ENCODE peak calls at places on chromosomes 3 and 15, in four cellular contexts. Z is K562, B is GM12878, U is HepG2. K is an unnamed sample.

GRCh38 chr3:157155591-157155990 is 4.4 kb downstream of the CCNL1 start:
- DNase-seq in B (no peak), U (no peak), Z (no peak), K (no peak)

GRCh38 chr3:63950698-63951097 is 38.5 kb upstream of the SCAANT1 start:
- DNase-seq in B (no peak), Z (no peak), U (no peak), K (no peak)

GRCh38 chr3:128487813-128488635 is 5.0 kb downstream of the GATA2 start:
- DNase-seq in Z (peak), B (no peak), U (peak), K (peak)

GRCh38 chr3:37537914-37538691 is 323.6 kb upstream of the CTDSPL start:
- DNase-seq in B (no peak), Z (no peak), U (no peak), K (no peak)

GRCh38 chr15:58755956-58756355 is 6.4 kb upstream of the ADAM10 start:
- DNase-seq in B (no peak), Z (no peak), U (no peak), K (no peak)

GRCh38 chr15:40046721-40047412 is 7.9 kb upstream of the SRP14 start:
- DNase-seq in U (no peak), Z (no peak), B (no peak), K (no peak)

GRCh38 chr3:41195970-41196369 is 3.3 kb upstream of the CTNNB1 start:
- DNase-seq in U (no peak), Z (no peak), B (no peak), K (no peak)

GRCh38 chr3:32140943-32141342 is 34.5 kb downstream of the GPD1L start:
- DNase-seq in U (no peak), B (no peak), Z (peak), K (no peak)

GRCh38 chr15:88144921-88145320 is 111.6 kb downstream of the NTRK3 start:
- DNase-seq in U (no peak), Z (no peak), B (no peak), K (no peak)

GRCh38 chr15:56871180-56871579 is 47.3 kb upstream of the TCF12 start:
- DNase-seq in Z (no peak), U (peak), B (no peak), K (no peak)

GRCh38 chr15:47301481-47301880 is 415.8 kb upstream of the SEMA6D start:
- DNase-seq in U (no peak), Z (no peak), B (no peak), K (no peak)

GRCh38 chr3:177934001-177934891 is 602.0 kb upstream of the KCNMB2 start:
- DNase-seq in Z (no peak), B (no peak), U (peak), K (no peak)
- TF ChIP-seq SP1 in Z (no peak), B (no peak), U (no peak), K (no peak)

DNA sequence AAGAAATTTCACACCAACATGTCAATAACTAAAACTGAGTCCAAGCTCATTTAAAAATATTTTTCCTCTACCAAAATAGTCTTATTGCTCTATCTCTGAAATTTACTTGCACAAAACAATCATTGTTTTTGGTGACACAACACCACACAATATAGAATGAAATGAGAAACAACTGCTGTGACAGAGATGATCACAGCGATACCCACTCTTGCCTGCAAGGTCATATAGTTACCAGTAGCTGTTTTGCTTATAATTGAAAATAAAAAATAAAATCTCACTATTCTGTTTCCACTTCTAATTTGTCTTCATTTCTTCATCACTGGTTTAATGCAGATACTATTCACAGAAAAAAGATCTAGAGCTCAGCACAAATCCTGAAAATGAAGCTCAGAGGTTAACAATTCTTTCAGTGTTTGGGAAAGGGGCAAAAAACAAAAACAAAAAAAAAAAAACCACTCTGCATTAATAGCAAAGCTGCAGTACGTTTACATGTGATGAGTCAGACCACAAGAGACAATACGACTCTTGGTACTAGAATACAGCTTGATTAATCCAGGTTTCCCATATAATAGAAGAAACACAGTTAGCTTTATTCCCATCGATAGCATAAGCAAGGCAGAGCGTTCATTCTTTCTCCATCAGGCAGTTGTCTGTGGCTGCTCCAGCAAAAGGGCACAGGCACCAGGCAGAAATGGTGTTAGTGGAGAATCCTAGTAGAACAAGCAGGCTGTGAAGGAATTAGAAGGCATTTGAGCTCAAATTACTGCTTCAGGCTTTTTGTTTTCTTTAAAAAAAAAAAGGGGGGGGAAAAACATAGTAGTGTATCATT is 794 bp downstream of the ANKRD28 start:
- DNase-seq in U (peak), Z (peak), B (no peak), K (peak)
- TF ChIP-seq FOXK2 in U (no peak), Z (no peak), B (no peak), K (no peak)

DNA sequence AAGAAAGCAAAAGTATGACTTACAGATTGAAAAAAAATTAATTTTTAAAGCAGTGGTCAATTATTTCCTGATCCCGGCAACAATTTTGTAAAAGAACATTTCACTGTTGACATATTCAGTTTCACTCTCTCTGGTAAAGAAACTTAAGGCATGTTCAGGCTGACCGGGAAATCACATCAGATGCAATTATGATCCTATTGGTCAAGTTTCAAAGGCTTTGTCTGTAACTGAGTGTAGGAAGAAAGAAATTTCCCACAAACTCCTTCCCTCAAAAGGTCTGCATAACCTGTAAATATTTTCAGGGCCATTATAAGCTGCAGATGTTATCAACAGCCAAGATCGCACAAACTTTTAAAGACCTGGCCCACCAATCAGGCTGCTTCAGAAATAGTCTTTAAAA is 205.4 kb upstream of the IGF1R start:
- DNase-seq in B (no peak), Z (no peak), U (no peak), K (no peak)
- TF ChIP-seq BHLHE40 in B (no peak), Z (no peak), U (no peak), K (no peak)

GRCh38 chr3:173402656-173403055 is 5.1 kb downstream of the NLGN1 start:
- DNase-seq in U (no peak), B (no peak), Z (no peak), K (no peak)
- TF ChIP-seq SP1 in U (no peak), B (no peak), Z (no peak), K (no peak)

DNA sequence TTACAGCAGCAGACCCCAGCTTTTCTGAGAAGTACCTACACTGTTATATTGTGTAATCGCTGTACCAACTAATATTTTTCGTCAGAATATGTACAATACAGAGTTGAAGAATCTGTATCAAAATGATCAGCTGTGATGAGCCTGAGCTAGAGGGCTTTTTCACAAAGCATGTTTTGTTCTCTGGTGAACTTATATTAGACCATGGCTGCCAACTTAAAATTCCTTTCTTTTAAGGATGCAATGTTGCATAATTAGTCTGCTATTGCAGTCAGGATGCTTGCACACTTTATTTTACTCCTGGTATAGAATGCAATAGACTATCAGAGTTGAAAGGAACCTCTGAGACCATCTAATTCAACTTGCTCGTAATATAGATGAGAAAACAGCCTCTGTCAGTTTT is 127.8 kb downstream of the RBMS3 start:
- DNase-seq in B (no peak), Z (no peak), U (no peak), K (no peak)
- TF ChIP-seq FOXK2 in B (no peak), Z (no peak), U (no peak), K (no peak)

GRCh38 chr3:134326126-134326525 is 48.1 kb downstream of the AMOTL2 start:
- DNase-seq in Z (no peak), B (no peak), U (no peak), K (no peak)

GRCh38 chr3:134326760-134327593 is 47.3 kb downstream of the AMOTL2 start:
- DNase-seq in U (peak), B (no peak), Z (no peak), K (no peak)

GRCh38 chr3:134328846-134329245 is 45.4 kb downstream of the AMOTL2 start:
- DNase-seq in B (no peak), Z (no peak), U (no peak), K (no peak)

GRCh38 chr3:134327594-134327975 is 46.7 kb downstream of the AMOTL2 start:
- DNase-seq in Z (no peak), U (no peak), B (no peak), K (no peak)

GRCh38 chr3:134328147-134328591 is 46.1 kb downstream of the AMOTL2 start:
- DNase-seq in B (no peak), U (no peak), Z (no peak), K (no peak)
- TF ChIP-seq BHLHE40 in B (no peak), U (no peak), Z (no peak), K (no peak)

DNA sequence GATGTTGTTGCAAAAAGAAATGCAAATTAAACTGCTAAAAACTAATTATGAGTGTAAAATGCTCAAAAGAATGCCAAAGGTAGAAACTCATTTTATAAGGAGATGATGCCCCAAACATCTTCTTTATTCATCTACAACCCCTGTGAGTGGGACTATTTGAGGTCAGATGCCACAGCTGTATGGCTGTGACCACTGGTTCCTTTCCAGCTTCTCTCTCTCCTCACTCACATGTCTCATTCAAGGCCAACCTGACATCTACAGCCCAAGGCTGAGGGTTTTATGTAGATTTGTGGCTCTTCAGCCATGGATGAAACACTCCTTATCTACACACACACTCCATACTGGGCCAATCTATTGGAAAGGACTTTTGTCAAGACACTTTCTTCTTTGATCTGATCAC is 231.3 kb downstream of the KCNMB2 start:
- DNase-seq in Z (no peak), B (no peak), U (no peak), K (no peak)
- TF ChIP-seq SP1 in Z (no peak), B (no peak), U (no peak), K (no peak)